ENCODE peak calls at places on chromosomes 16 and 17, in nine cellular contexts. S is ovary, D is spleen, V is left ventricle myocardium inferior, L is AG04449, U is lower lobe of right lung, J is adrenal gland, B is IMR-90, W is upper lobe of right lung. H is an unnamed sample.

GRCh38 chr16:72134507-72134906 is 37.4 kb downstream of the PMFBP1 start:
- DNase-seq in V (no peak), U (no peak), D (no peak), J (no peak), L (no peak), S (no peak), B (no peak), W (peak), H (no peak)

GRCh38 chr16:89094252-89094901 is 725 bp downstream of the ACSF3 start:
- DNase-seq in B (no peak), U (no peak), J (peak), D (no peak), V (no peak), W (no peak), L (no peak), S (no peak), H (peak)

GRCh38 chr17:50206604-50207293 is 5.3 kb upstream of the COL1A1 start:
- DNase-seq in W (no peak), D (no peak), J (no peak), L (no peak), U (no peak), V (peak), B (peak), S (peak), H (peak)

GRCh38 chr16:85479972-85480726 is 133.0 kb upstream of the GSE1 start:
- DNase-seq in W (peak), U (peak), D (peak), S (no peak), B (no peak), J (peak), L (no peak), V (no peak), H (peak)

GRCh38 chr16:81752225-81752875 is 26.7 kb upstream of the PLCG2 start:
- DNase-seq in B (no peak), S (no peak), D (peak), V (peak), L (no peak), W (peak), J (peak), U (peak), H (no peak)

GRCh38 chr17:58605986-58606385 is 85.9 kb downstream of the TEX14 start:
- DNase-seq in U (no peak), S (no peak), V (no peak), B (no peak), L (no peak), D (no peak), W (no peak), J (no peak), H (no peak)

GRCh38 chr16:7268182-7268581 is 64.5 kb upstream of the RBFOX1 start:
- DNase-seq in S (no peak), V (no peak), D (no peak), L (no peak), U (no peak), W (no peak), B (no peak), J (peak), H (peak)

GRCh38 chr16:55012793-55013192 is 82.1 kb downstream of the IRX5 start:
- DNase-seq in B (no peak), U (no peak), L (no peak), D (no peak), V (no peak), S (no peak), J (no peak), W (no peak), H (no peak)

GRCh38 chr16:54284319-54284930 is 2.2 kb downstream of the IRX3 start:
- DNase-seq in J (no peak), L (no peak), U (no peak), W (no peak), S (no peak), V (no peak), B (no peak), D (no peak), H (peak)

GRCh38 chr17:17849863-17850373 is 13.1 kb upstream of the SREBF1 start:
- DNase-seq in S (peak), W (no peak), B (peak), L (no peak), V (peak), J (peak), D (peak), U (peak), H (no peak)

GRCh38 chr17:29572691-29573557 is 4.4 kb downstream of the TP53I13 start:
- DNase-seq in L (no peak), J (peak), V (peak), U (peak), D (peak), W (peak), B (peak), S (peak), H (no peak)

DNA sequence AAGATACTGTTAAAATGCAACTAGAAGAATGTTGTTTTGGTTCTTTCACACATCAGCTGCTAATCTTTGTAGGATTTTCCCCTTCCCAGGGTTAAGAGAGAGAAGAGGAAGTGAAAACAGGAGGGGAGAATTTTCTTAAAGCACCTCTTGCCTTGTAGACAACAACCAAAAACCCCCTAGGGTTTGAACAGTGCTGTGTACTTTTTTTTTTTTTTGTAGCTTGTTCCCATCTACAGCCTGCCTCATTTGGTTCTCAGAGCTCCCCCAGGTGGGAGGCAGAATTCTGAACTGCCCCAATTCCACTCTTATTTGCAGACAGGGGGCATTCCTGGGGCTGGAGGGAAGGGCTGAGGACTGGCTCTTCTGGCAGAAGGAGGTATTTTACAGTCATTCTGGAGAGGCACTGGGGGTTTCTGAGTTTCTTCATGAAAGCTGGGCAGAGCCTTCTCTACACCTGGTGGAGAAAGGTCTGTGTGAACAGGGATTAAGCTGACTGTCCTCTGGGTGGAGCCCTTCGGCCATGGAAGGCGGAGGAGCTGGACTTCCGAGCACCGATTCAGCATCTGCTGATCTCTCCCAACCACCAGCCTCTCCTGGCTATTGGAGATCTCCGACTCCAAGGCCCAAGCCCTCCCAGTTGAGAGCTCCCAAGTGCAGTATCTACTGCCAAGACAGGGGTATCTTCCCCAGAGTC is 32.2 kb downstream of the SMARCE1 start:
- DNase-seq in L (no peak), W (no peak), V (no peak), U (no peak), D (no peak), J (peak), S (peak), B (peak), H (peak)
- TF ChIP-seq CTCF in L (peak), W (peak), V (peak), U (peak), D (peak), J (no peak), S (peak), B (peak), H (no peak)

GRCh38 chr17:45722161-45722560 is 62.0 kb upstream of the CRHR1 start:
- DNase-seq in L (no peak), U (no peak), W (no peak), J (no peak), B (peak), S (no peak), D (peak), V (no peak), H (peak)
- TF ChIP-seq CTCF in L (peak), U (no peak), W (no peak), J (no peak), B (peak), S (no peak), D (no peak), V (peak), H (peak)

DNA sequence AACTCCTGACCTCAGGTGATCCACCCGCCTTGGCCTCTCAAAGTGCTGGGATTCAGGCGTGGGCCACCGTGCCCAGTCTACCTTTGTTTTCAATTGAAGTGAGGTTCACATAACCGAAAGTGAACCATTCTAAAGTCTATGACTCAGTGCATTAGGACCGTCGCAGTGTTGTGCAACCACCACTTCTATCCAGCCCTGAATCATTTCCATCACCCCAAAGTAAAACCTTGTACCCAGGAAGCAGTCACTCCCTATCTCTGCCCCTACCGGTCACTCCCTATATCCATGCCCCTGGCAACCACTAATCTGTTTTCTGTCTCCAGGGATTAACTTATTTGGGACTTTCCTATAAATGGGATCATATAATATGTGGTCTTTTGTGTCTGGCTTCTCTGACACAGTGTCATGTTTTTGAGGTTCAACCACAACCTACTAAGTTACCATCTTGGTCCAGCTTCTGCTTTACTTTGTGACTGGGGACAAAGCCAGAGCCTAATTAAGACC is 28.3 kb upstream of the CDC42EP4 start:
- DNase-seq in U (peak), D (no peak), W (no peak), S (no peak), V (no peak), J (peak), B (peak), L (peak), H (peak)
- TF ChIP-seq CTCF in U (peak), D (peak), W (peak), S (no peak), V (no peak), J (peak), B (peak), L (peak), H (peak)

GRCh38 chr16:22183901-22184614 is 21.8 kb downstream of the SDR42E2 start:
- DNase-seq in J (no peak), U (no peak), S (no peak), L (no peak), W (no peak), D (no peak), V (no peak), B (no peak), H (no peak)
- TF ChIP-seq CTCF in J (no peak), U (peak), S (no peak), L (peak), W (no peak), D (no peak), V (peak), B (no peak), H (no peak)

DNA sequence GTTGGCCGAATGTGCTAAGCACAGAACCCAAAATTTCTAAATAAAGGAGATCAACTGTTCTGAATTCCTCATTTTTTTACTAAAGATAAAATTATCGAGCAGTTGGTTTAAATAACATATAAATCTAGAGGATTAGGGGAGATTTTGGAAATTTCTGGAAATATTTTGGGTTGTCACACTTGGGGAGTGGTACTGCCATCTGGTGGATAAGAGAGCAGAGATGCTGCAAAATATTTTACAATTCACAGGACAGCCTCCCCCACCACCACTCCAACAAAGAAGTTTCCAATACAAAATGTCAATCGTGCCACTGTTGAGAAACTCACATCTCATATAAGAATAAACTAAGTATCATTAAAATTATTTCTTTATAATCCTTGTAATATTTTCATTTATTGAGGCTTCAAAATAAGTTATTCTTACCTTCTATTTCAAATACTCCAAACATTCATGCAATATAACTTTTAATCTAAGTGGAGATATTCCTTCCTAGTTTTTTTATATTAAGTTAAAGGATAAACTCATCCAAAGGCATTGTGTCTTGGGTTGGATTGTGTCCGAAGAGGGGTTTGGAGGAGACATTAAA is 17.0 kb upstream of the ABCA8 start:
- DNase-seq in L (no peak), J (peak), S (no peak), D (no peak), V (no peak), W (no peak), B (peak), U (no peak), H (peak)
- TF ChIP-seq CTCF in L (peak), J (peak), S (peak), D (peak), V (peak), W (peak), B (peak), U (peak), H (peak)

GRCh38 chr17:40818733-40819527 is 3.5 kb downstream of the KRT10 start:
- DNase-seq in L (no peak), D (peak), B (peak), V (peak), W (peak), J (peak), U (peak), S (peak), H (peak)

GRCh38 chr17:40819528-40820125 is 2.8 kb downstream of the KRT10 start:
- DNase-seq in B (peak), D (no peak), U (no peak), S (no peak), W (no peak), V (no peak), L (no peak), J (peak), H (no peak)

GRCh38 chr17:40817103-40817682 is 5.2 kb downstream of the KRT10 start:
- DNase-seq in L (no peak), B (no peak), D (no peak), W (no peak), U (no peak), V (no peak), S (no peak), J (no peak), H (no peak)

GRCh38 chr17:40816569-40816968 is 5.8 kb downstream of the KRT10 start:
- DNase-seq in B (no peak), J (no peak), L (no peak), W (no peak), S (no peak), U (no peak), D (no peak), V (no peak), H (no peak)

DNA sequence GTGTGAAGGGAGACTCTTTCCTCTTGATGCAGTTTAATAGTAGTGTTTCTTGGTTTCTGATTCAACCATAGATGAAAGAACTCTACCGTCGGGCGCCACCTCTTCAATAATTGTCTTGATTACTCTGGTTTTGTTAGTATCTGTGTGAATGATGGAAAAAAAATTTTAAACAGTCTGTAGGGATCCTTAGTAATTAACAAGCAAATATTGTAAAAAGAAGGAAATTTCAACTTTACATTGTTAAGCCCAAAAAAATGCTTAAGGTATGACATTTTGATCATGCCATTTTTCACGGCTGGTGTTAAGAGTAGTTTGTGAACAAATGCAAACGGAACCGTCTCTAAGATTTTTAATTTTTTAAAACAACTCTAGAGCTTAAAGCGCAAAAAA is 4.1 kb downstream of the KRT10 start:
- DNase-seq in U (no peak), S (no peak), B (no peak), D (no peak), W (no peak), J (no peak), V (no peak), L (no peak), H (no peak)
- TF ChIP-seq CTCF in U (no peak), S (no peak), B (no peak), D (no peak), W (no peak), J (no peak), V (no peak), L (no peak), H (no peak)

H was measured in Calu3.